ENCODE peak calls at places on chromosomes 16 and 17, in ten cellular contexts. S, P, U, C, E, V, R, I, Y and N are unnamed samples. For H3K4me1, the result is how much of the 10 kb centered on the place peaks cover.

GRCh38 chr16:4780235-4780634 is 7.9 kb downstream of the SEPTIN12 start:
- DNase-seq in E (no peak), Y (no peak), U (no peak), S (no peak), I (no peak), C (no peak), P (no peak), V (no peak), R (no peak), N (no peak)

GRCh38 chr17:11240041-11240801 is 792 bp upstream of the SHISA6 start:
- DNase-seq in U (no peak), I (peak), Y (no peak), V (peak), R (no peak), E (no peak), P (no peak), C (peak), S (no peak), N (peak)

GRCh38 chr17:73072254-73072962 is 20.1 kb downstream of the SLC39A11 start:
- DNase-seq in I (no peak), R (no peak), C (no peak), S (no peak), V (no peak), U (no peak), P (no peak), Y (no peak), E (no peak), N (no peak)

GRCh38 chr17:72702136-72702735 is 390.3 kb downstream of the SLC39A11 start:
- DNase-seq in C (no peak), U (no peak), R (peak), P (no peak), S (no peak), V (no peak), I (no peak), E (no peak), Y (no peak), N (no peak)

GRCh38 chr17:66564992-66565465 is 262.6 kb downstream of the PRKCA start:
- DNase-seq in R (no peak), V (no peak), U (no peak), I (peak), Y (no peak), P (no peak), E (no peak), S (no peak), C (no peak), N (no peak)

GRCh38 chr16:720507-720989 is 398 bp upstream of the ANTKMT start:
- DNase-seq in P (peak), Y (no peak), V (no peak), E (no peak), C (no peak), R (no peak), U (peak), S (no peak), I (peak), N (peak)

GRCh38 chr16:3454631-3455147 is 11.2 kb downstream of the NAA60 start:
- DNase-seq in V (no peak), E (no peak), R (no peak), S (no peak), C (no peak), P (no peak), Y (no peak), U (no peak), I (no peak), N (no peak)

GRCh38 chr17:2712300-2713043 is 908 bp upstream of the CLUH start:
- DNase-seq in C (no peak), E (no peak), R (no peak), S (no peak), I (peak), U (no peak), P (peak), Y (no peak), V (no peak), N (no peak)

GRCh38 chr16:61897657-61898056 is 138.6 kb downstream of the CDH8 start:
- DNase-seq in R (no peak), U (no peak), V (no peak), C (no peak), P (no peak), E (no peak), I (no peak), S (no peak), Y (no peak), N (no peak)

GRCh38 chr17:61337247-61337812 is 62.3 kb upstream of the TBX2 start:
- DNase-seq in Y (no peak), U (no peak), R (no peak), I (no peak), E (no peak), V (no peak), P (no peak), C (no peak), S (no peak), N (no peak)

GRCh38 chr17:565506-565905 is 149.1 kb downstream of the VPS53 start:
- DNase-seq in P (no peak), S (no peak), C (no peak), U (no peak), E (no peak), I (peak), V (no peak), Y (no peak), R (no peak), N (no peak)

GRCh38 chr17:32746698-32747097 is 130.2 kb downstream of the MYO1D start:
- DNase-seq in U (no peak), C (no peak), V (no peak), S (no peak), Y (no peak), I (no peak), P (no peak), E (no peak), R (no peak), N (no peak)

GRCh38 chr16:53881371-53881770 is 177.4 kb downstream of the FTO start:
- DNase-seq in Y (peak), P (no peak), I (no peak), S (no peak), V (no peak), R (peak), C (no peak), U (no peak), E (no peak), N (no peak)

GRCh38 chr17:67601897-67602296 is 115.8 kb upstream of the NOL11 start:
- DNase-seq in C (no peak), U (peak), S (no peak), E (no peak), V (no peak), R (no peak), I (no peak), P (no peak), Y (no peak), N (no peak)

GRCh38 chr17:82931696-82932060 is 91.9 kb upstream of the ZNF750 start:
- DNase-seq in C (no peak), V (peak), Y (no peak), R (no peak), I (no peak), E (peak), S (no peak), P (peak), U (no peak), N (peak)

GRCh38 chr16:67170168-67170947 is at the start of gene NOL3:
- DNase-seq in S (peak), P (peak), V (peak), U (peak), Y (no peak), E (peak), I (peak), C (peak), R (no peak), N (peak)

GRCh38 chr17:82418001-82418986 is at the start of the genes HEXD and OGFOD3:
- DNase-seq in R (peak), P (peak), Y (no peak), I (peak), S (no peak), E (peak), V (peak), U (peak), C (peak), N (peak)

GRCh38 chr17:11768981-11769380 is 170.7 kb downstream of the DNAH9 start:
- DNase-seq in I (no peak), Y (no peak), U (no peak), P (no peak), R (no peak), V (no peak), E (no peak), C (no peak), S (no peak), N (no peak)

GRCh38 chr16:12509121-12509520 is 294.6 kb downstream of the CPPED1 start:
- DNase-seq in S (no peak), P (peak), R (no peak), Y (no peak), V (no peak), E (no peak), I (no peak), U (no peak), C (no peak), N (no peak)

GRCh38 chr17:19996502-19996901 is 12.7 kb upstream of the SPECC1 start:
- DNase-seq in C (no peak), I (peak), E (no peak), U (no peak), V (no peak), S (no peak), Y (no peak), P (no peak), R (no peak), N (no peak)

GRCh38 chr17:37710344-37710886 is 34.4 kb downstream of the HNF1B start:
- DNase-seq in C (peak), V (peak), P (no peak), S (no peak), Y (no peak), E (no peak), U (peak), R (peak), I (peak), N (peak)

GRCh38 chr17:48060249-48060648 is 12.1 kb downstream of the NFE2L1 start:
- DNase-seq in Y (no peak), I (no peak), V (no peak), E (no peak), C (no peak), U (no peak), S (no peak), P (peak), R (no peak), N (no peak)

GRCh38 chr16:47574091-47575054 is 113.2 kb downstream of the PHKB start:
- DNase-seq in V (no peak), R (no peak), U (no peak), C (no peak), Y (no peak), S (peak), P (no peak), I (peak), E (no peak), N (no peak)

GRCh38 chr16:57938936-57939871 is 31.7 kb downstream of the CNGB1 start:
- DNase-seq in P (no peak), U (peak), C (peak), Y (no peak), S (no peak), V (peak), R (peak), E (peak), I (no peak), N (peak)

GRCh38 chr17:63665527-63666214 is 34.3 kb downstream of the LIMD2 start:
- DNase-seq in U (peak), Y (no peak), P (no peak), S (peak), R (no peak), E (no peak), C (no peak), V (no peak), I (no peak), N (no peak)

GRCh38 chr17:68318103-68318991 is 27.1 kb downstream of the ARSG start:
- DNase-seq in S (no peak), Y (peak), U (no peak), C (no peak), E (no peak), I (no peak), R (peak), V (peak), P (no peak), N (no peak)

GRCh38 chr16:11141409-11142260 is 114.4 kb downstream of the SOCS1 start:
- DNase-seq in S (no peak), P (peak), U (no peak), C (no peak), R (no peak), Y (no peak), I (no peak), V (no peak), E (no peak), N (no peak)

GRCh38 chr17:66348605-66349165 is 46.3 kb downstream of the PRKCA start:
- DNase-seq in C (peak), S (no peak), R (peak), E (no peak), P (peak), I (no peak), Y (peak), V (peak), U (peak), N (peak)

GRCh38 chr17:27390540-27390939 is 65.7 kb upstream of the KSR1 start:
- DNase-seq in V (no peak), Y (no peak), P (no peak), S (no peak), C (no peak), R (no peak), E (no peak), I (no peak), U (no peak), N (no peak)

GRCh38 chr16:31461921-31462804 is 2.9 kb downstream of the ARMC5 start:
- DNase-seq in U (no peak), I (no peak), V (no peak), C (no peak), R (no peak), S (no peak), P (peak), E (no peak), Y (no peak), N (no peak)

GRCh38 chr17:49926886-49927285 is 42.1 kb upstream of the DLX4 start:
- DNase-seq in P (no peak), R (no peak), S (no peak), I (no peak), C (no peak), V (no peak), Y (no peak), E (no peak), U (no peak), N (no peak)

GRCh38 chr16:67236551-67237395 is 9.8 kb downstream of the TMEM208 start:
- DNase-seq in Y (no peak), U (peak), V (no peak), E (no peak), P (peak), S (no peak), I (peak), C (no peak), R (peak), N (peak)

GRCh38 chr17:50976951-50977472 is 110.9 kb upstream of the TOB1 start:
- DNase-seq in C (no peak), U (peak), R (no peak), Y (no peak), S (no peak), P (no peak), E (no peak), I (no peak), V (no peak), N (no peak)

GRCh38 chr17:50967795-50968194 is 101.6 kb upstream of the TOB1 start:
- DNase-seq in P (no peak), U (no peak), S (no peak), C (no peak), V (no peak), R (no peak), I (no peak), Y (no peak), E (no peak), N (no peak)

GRCh38 chr17:50977487-50978159 is 111.5 kb upstream of the TOB1 start:
- DNase-seq in U (no peak), I (no peak), Y (no peak), E (no peak), P (no peak), S (no peak), C (no peak), R (no peak), V (no peak), N (no peak)

GRCh38 chr17:50973557-50974494 is 107.7 kb upstream of the TOB1 start:
- DNase-seq in E (no peak), U (no peak), V (no peak), S (no peak), C (no peak), R (no peak), I (no peak), Y (no peak), P (no peak), N (no peak)

DNA sequence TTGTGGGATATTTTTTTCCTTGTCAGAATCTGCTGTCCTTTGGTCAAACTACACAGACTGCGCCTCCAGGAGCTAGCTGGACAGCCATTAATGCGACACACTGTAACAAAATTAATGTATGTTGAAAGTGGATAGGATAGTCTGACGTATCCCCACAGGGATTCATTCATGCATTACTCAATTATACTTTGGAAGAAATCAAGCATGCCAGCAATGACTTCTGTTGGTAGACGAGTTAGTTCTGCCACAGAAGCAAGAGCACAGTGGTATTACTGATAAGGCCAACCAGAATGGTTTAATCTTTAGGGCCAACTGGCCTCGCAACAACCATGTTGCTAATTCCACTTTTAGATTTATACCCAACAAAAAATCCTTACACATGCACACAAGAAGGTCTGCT is 106.4 kb upstream of the TOB1 start:
- DNase-seq in R (no peak), I (no peak), Y (no peak), P (no peak), E (no peak), S (no peak), U (no peak), V (no peak), C (no peak), N (no peak)
- H3K4me1 ChIP-seq in R (under half), I (under half), Y (under half), P (under half), E (under half), S (under half), U (under half), V (under half), C (under half), N (under half)

DNA sequence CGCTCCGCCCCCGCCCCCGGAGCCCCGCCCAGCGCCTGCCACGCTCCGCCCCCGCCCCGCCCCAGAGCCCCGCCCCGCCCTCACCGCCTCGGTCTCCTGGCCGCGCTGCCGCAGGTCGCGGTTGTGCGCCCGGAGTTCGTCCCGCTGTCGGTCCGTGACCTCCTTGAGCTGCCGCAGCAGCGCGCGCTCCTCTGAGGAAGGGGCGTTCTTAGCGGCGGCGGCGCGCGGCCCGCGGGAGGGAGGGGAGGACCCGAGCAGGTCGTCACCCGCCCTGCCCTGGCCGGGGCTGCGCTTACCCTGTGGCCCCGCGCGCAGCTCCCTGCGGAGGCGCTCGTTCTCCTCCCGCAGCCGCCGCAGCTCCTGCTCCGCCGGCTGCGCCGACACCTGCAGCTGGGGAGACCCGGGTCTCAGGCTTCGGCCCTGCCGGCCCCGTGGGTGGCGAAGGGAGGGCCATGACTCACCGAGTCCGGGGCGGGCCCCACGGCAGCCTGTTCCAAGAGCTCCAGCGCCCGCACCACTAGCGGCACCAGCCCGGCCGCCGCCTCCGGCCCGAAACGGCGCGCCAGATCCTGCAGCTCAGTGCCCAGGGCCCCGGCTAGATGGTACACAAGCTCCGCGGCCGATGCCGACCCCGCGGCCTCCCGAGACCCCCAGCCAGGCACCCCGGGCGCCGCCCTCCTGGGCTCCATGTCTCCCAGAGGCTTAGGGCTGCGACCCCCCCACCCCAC is 386 bp downstream of the RILP start:
- DNase-seq in P (peak), Y (no peak), V (peak), U (peak), S (no peak), C (peak), I (peak), R (peak), E (peak), N (peak)
- TF ChIP-seq POLR2AphosphoS5 in P (peak), Y (no peak), V (peak), U (peak), S (no peak), C (no peak), I (peak), R (peak), E (no peak), N (peak)

GRCh38 chr17:29870836-29871430 is 59.1 kb downstream of the SSH2 start:
- DNase-seq in S (no peak), C (no peak), R (no peak), E (no peak), V (no peak), U (no peak), I (no peak), Y (no peak), P (no peak), N (no peak)

GRCh38 chr17:29862127-29862526 is 67.9 kb downstream of the SSH2 start:
- DNase-seq in E (no peak), U (no peak), Y (no peak), P (no peak), R (no peak), S (no peak), I (no peak), C (no peak), V (no peak), N (no peak)

GRCh38 chr17:29862951-29863350 is 67.1 kb downstream of the SSH2 start:
- DNase-seq in V (no peak), C (no peak), S (no peak), Y (no peak), U (no peak), E (no peak), R (no peak), I (no peak), P (no peak), N (no peak)

GRCh38 chr17:29866746-29867404 is 63.2 kb downstream of the SSH2 start:
- DNase-seq in S (no peak), U (no peak), I (no peak), E (no peak), R (no peak), P (no peak), Y (no peak), C (no peak), V (no peak), N (no peak)

GRCh38 chr17:29867643-29868181 is 62.3 kb downstream of the SSH2 start:
- DNase-seq in U (peak), C (no peak), R (no peak), Y (no peak), V (no peak), I (peak), S (no peak), E (no peak), P (no peak), N (no peak)
- TF ChIP-seq CTCF in U (no peak), C (no peak), R (peak), Y (peak), V (peak), I (peak), S (peak), E (no peak), P (no peak), N (no peak)

GRCh38 chr16:6918661-6919060 is 414.0 kb upstream of the RBFOX1 start:
- DNase-seq in Y (no peak), S (no peak), V (no peak), C (no peak), P (no peak), I (no peak), R (no peak), U (no peak), E (no peak), N (no peak)
- H3K4me1 ChIP-seq in Y (under half), S (under half), V (under half), C (under half), P (under half), I (under half), R (under half), U (under half), E (under half), N (under half)

DNA sequence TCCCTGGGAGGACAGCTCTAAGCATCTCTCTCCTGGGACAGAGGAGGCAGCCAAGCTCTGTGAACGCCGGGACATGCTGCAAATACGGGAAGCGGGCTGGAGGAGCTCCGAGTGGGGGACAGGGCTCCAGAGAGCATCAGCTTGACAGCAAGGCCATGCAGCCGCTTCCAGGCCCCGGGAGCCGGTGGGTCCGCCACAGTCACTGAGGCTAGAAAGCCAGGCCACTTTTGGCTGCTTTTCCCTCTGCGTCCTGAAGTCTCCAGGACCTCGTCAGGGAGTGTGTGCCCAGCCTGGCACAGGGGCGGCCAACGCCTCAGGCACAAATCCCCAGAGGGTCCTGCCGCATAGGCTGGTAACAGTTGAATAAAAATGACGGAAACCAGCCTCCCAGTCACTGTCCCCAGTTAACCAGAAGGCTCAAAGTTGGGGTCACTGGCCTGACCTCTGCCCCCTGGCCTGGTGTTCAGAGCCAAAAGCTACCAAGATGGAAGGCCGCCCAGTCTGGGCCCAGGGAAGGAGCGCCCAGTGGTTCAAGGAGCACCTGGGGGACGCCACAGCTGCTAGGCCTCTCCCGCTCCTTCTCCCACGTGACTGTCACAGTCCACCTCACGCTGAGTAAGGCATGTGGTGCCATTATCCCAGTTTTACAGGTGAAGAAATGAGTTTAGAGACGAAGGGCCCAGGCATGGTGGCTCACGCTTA is 3.2 kb upstream of the TRIM65 start:
- DNase-seq in U (no peak), C (no peak), R (no peak), S (no peak), P (peak), V (no peak), Y (no peak), I (no peak), E (no peak), N (no peak)
- TF ChIP-seq POLR2AphosphoS5 in U (no peak), C (no peak), R (no peak), S (no peak), P (no peak), V (no peak), Y (no peak), I (no peak), E (no peak), N (no peak)

GRCh38 chr16:30371248-30371816 is 1.0 kb upstream of the TBC1D10B start:
- DNase-seq in I (peak), V (no peak), E (no peak), C (no peak), S (no peak), Y (no peak), R (no peak), U (no peak), P (no peak), N (no peak)
- TF ChIP-seq CTCF in I (no peak), V (no peak), E (no peak), C (no peak), S (no peak), Y (no peak), R (no peak), U (no peak), P (no peak), N (no peak)